ENCODE peak calls at places on chromosomes 11 and 22, in four cellular contexts. V, J, R and G are unnamed samples.

GRCh38 chr11:105923252-105923651 is 98.8 kb downstream of the MSANTD4 start:
- DNase-seq in J (no peak), V (no peak), R (no peak), G (no peak)

GRCh38 chr11:11263238-11264030 is 89.6 kb downstream of the CSNK2A3 start:
- DNase-seq in J (no peak), R (no peak), V (no peak), G (no peak)

GRCh38 chr11:129374993-129375721 is 491 bp upstream of the BARX2 start:
- DNase-seq in V (no peak), J (no peak), R (peak; percentile 26), G (no peak)

GRCh38 chr22:23183107-23183698 is 2.9 kb downstream of the BCR start:
- DNase-seq in R (no peak), V (peak; percentile 95), J (peak; percentile 47), G (no peak)

GRCh38 chr22:22784249-22785039 is 103.2 kb upstream of the IGLL5 start:
- DNase-seq in R (no peak), V (peak; percentile 60), J (no peak), G (no peak)

GRCh38 chr11:353315-353857 is 15.9 kb upstream of the B4GALNT4 start:
- DNase-seq in J (peak; percentile 90), V (peak; percentile 44), R (no peak), G (no peak)

GRCh38 chr11:65590240-65590738 is 5.3 kb downstream of the KCNK7 start:
- DNase-seq in J (no peak), V (no peak), R (no peak), G (no peak)

GRCh38 chr22:32444068-32444467 is 20.2 kb downstream of the BPIFC start:
- DNase-seq in J (peak; percentile 37), R (peak; percentile 13), V (peak; percentile 18), G (no peak)

GRCh38 chr11:8814209-8814922 is 96.6 kb upstream of the AKIP1 start:
- DNase-seq in J (no peak), R (no peak), V (no peak), G (no peak)
- TF ChIP-seq CHD4 in J (no peak), R (no peak), V (no peak), G (no peak)

DNA sequence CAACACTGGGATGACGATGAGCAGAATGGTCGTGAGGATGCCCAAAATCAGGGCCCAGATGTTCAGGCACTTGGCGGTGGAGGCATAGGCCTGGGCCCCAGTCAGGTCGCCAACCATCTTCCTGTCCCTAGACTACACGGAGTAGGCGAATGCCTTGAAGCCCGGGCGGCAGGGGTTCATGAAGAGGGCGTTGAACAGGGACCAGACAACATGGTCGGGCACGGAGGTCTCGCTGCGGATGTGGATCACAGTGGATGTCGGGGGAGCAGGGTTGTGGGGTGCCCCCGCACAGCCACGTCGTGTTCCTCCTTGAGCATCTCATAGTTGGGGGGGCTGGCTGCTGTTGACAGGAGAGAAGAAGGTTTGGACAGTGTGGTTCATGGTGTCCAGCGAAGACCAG is 9.5 kb downstream of the MYEOV start:
- DNase-seq in R (no peak), J (no peak), V (no peak), G (no peak)
- TF ChIP-seq CHD4 in R (no peak), J (no peak), V (no peak), G (no peak)

GRCh38 chr11:119791701-119792151 is 62.7 kb upstream of the NECTIN1 start:
- DNase-seq in R (no peak), J (no peak), V (no peak), G (no peak)
- TF ChIP-seq CHD4 in R (no peak), J (no peak), V (no peak), G (no peak)

GRCh38 chr11:60629399-60629798 is 70.0 kb upstream of the MS4A8 start:
- DNase-seq in V (no peak), J (no peak), R (no peak), G (no peak)

DNA sequence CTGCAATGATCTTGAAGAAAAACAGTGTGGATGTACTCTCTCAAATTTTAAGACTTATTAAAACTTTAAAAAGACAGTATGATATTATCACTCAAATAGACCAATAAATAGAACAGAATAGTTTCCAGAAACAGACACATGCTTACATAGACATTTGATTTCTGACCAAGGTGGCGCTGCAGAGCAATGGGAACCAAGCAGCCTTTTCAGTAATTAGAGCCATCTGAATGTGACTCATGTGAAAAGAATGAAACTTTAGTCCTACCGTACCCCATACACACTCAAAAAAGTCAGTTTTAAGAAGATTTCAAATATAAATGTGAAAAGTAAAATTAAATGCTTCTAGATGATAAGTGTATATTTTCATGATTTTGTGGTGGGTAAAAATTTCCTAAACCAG is 74.2 kb upstream of the MS4A8 start:
- DNase-seq in J (peak; percentile 22), R (no peak), V (peak; percentile 18), G (no peak)
- TF ChIP-seq CHD4 in J (no peak), R (no peak), V (no peak), G (no peak)

DNA sequence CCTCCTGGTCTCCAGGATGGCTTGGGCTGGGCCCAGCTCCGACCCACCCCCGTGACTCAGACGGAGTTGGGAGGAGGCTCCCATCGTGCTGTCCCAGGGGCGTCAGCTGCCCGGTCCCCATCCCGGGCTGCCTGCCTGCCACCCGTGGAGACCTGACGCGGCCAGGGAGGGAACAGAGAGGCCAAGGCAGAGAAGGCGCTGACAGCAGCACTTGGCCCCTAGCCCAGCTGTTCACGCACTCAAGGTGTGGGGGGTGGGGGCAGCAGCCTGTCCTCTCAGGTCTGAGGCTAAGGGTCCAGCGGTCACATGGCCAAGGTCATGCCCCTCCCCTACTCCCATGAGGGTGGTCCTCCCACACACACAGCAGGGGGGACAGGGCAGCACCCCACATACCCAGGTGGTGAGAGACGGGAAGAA is 48.6 kb downstream of the ELFN2 start:
- DNase-seq in R (peak; percentile 10), V (no peak), J (no peak), G (no peak)
- TF ChIP-seq CHD4 in R (no peak), V (no peak), J (no peak), G (no peak)

DNA sequence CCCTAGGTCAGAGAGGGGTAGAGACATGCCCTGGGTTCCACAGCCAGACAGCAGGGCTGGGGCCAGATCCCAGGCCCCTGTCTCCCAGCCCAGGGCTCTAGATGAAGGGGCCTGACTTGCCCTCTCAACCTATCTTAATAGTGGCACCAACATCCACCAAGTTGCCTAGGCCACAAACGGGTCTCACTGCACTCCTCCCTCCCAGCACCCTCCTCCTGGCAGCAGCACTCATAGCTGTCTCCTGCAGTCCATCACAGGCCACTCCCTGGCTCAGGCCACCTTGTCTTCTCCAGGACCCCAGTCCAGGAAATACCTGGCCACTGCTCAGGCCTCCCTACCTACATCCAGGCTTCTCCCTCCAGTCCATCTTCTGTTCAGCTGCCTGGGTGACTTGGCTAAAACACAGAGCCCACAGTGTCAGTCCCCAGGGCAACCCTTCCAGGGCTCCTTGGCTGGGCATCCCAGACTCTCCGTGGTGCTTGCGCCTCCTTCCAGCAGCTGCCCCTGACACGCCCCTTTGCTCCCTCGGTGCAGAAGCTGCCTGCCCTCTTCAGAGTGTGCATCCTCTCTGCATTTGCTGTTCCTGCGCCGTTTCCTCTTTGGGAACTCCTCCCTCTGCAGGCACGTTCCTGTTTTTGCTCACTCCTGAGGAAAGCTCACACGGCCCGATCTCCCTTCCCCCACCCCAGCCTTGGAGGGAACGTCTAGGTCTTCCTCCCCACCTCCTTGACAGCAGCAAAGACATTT is 40.5 kb downstream of the LRRC32 start:
- DNase-seq in R (no peak), J (no peak), V (no peak), G (no peak)
- TF ChIP-seq CHD4 in R (no peak), J (no peak), V (no peak), G (no peak)

DNA sequence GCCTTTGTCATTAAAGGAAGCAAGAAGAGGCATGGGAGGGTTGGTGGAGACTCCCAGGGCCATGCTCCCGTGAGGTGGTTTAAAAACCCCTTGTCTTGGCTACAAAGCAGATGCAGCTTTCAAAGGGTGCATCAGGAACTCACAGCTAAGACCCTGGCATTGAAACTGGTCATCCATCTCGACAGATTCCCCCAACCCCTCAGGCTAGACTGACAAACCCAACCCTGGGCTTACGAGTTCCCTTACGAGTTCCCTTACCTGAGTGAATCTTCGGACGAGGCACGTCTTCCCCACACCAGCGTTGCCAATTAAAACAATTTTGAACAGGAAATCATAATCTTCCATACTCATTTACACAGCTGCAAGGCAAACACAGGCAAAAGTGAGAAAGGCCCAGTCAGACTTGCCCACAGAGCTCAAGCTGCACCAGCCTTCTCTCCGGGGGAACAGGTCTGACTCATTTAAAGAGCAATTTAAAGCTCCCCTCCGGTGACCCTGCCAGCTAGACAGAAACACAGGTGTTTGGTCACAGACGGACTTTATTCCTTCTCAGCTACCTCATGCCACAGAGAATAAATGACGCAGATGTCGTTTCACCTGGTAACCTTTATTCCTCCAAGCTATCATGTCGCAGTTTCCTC is 74.6 kb downstream of the RAB30 start:
- DNase-seq in J (no peak), V (no peak), R (no peak), G (peak; percentile 87)
- TF ChIP-seq CHD4 in J (no peak), V (no peak), R (no peak), G (no peak)